ENCODE peak calls at places on chromosome 12, in seven cellular contexts. One of them, this sample, is unnamed.

GRCh38 chr12:127381043-127381668 is 885.8 kb upstream of the TMEM132C start:
- DNase-seq in neural crest cell: peak
- DNase-seq in MV-4-11: no peak
- DNase-seq in SHP77: peak
- DNase-seq in activated T-helper 1 cell treated with anti-CD3 and anti-CD28 coated beads, Interleukin-2, amount 50 U/mL, for 16 hours: peak
- DNase-seq in stimulated activated CD4-positive, alpha-beta T cell treated with anti-CD3 and anti-CD28 coated beads, Interleukin-1b, Interleukin-23, amount 100 ng/mL, for 4 hours: peak
- DNase-seq in lung microvascular endothelial cell: peak
- DNase-seq in this sample: peak

GRCh38 chr12:110780448-110780847 is 37.8 kb upstream of the PPP1CC start:
- DNase-seq in neural crest cell: no peak
- DNase-seq in activated T-helper 1 cell treated with anti-CD3 and anti-CD28 coated beads, Interleukin-2, amount 50 U/mL, for 16 hours: peak
- DNase-seq in stimulated activated CD4-positive, alpha-beta T cell treated with anti-CD3 and anti-CD28 coated beads, Interleukin-1b, Interleukin-23, amount 100 ng/mL, for 4 hours: peak
- DNase-seq in SHP77: no peak
- DNase-seq in lung microvascular endothelial cell: no peak
- DNase-seq in MV-4-11: no peak
- DNase-seq in this sample: no peak

GRCh38 chr12:32756476-32757158 is 920 bp upstream of the YARS2 start:
- DNase-seq in SHP77: no peak
- DNase-seq in activated T-helper 1 cell treated with anti-CD3 and anti-CD28 coated beads, Interleukin-2, amount 50 U/mL, for 16 hours: no peak
- DNase-seq in MV-4-11: no peak
- DNase-seq in stimulated activated CD4-positive, alpha-beta T cell treated with anti-CD3 and anti-CD28 coated beads, Interleukin-1b, Interleukin-23, amount 100 ng/mL, for 4 hours: no peak
- DNase-seq in neural crest cell: peak
- DNase-seq in lung microvascular endothelial cell: peak
- DNase-seq in this sample: no peak

GRCh38 chr12:112900298-112901145 is 6.2 kb upstream of the OAS1 start:
- DNase-seq in neural crest cell: peak
- DNase-seq in SHP77: peak
- DNase-seq in MV-4-11: peak
- DNase-seq in lung microvascular endothelial cell: peak
- DNase-seq in activated T-helper 1 cell treated with anti-CD3 and anti-CD28 coated beads, Interleukin-2, amount 50 U/mL, for 16 hours: peak
- DNase-seq in stimulated activated CD4-positive, alpha-beta T cell treated with anti-CD3 and anti-CD28 coated beads, Interleukin-1b, Interleukin-23, amount 100 ng/mL, for 4 hours: no peak
- DNase-seq in this sample: no peak

GRCh38 chr12:47082963-47083621 is 3.3 kb upstream of the AMIGO2 start:
- DNase-seq in lung microvascular endothelial cell: peak
- DNase-seq in MV-4-11: no peak
- DNase-seq in activated T-helper 1 cell treated with anti-CD3 and anti-CD28 coated beads, Interleukin-2, amount 50 U/mL, for 16 hours: no peak
- DNase-seq in neural crest cell: no peak
- DNase-seq in stimulated activated CD4-positive, alpha-beta T cell treated with anti-CD3 and anti-CD28 coated beads, Interleukin-1b, Interleukin-23, amount 100 ng/mL, for 4 hours: no peak
- DNase-seq in SHP77: peak
- DNase-seq in this sample: no peak

GRCh38 chr12:34600592-34601462 is 578.5 kb downstream of the ALG10 start:
- DNase-seq in MV-4-11: no peak
- DNase-seq in neural crest cell: no peak
- DNase-seq in lung microvascular endothelial cell: no peak
- DNase-seq in stimulated activated CD4-positive, alpha-beta T cell treated with anti-CD3 and anti-CD28 coated beads, Interleukin-1b, Interleukin-23, amount 100 ng/mL, for 4 hours: no peak
- DNase-seq in activated T-helper 1 cell treated with anti-CD3 and anti-CD28 coated beads, Interleukin-2, amount 50 U/mL, for 16 hours: no peak
- DNase-seq in SHP77: no peak
- DNase-seq in this sample: no peak

GRCh38 chr12:26691234-26691970 is 141.6 kb downstream of the ITPR2 start:
- DNase-seq in SHP77: peak
- DNase-seq in stimulated activated CD4-positive, alpha-beta T cell treated with anti-CD3 and anti-CD28 coated beads, Interleukin-1b, Interleukin-23, amount 100 ng/mL, for 4 hours: no peak
- DNase-seq in lung microvascular endothelial cell: peak
- DNase-seq in MV-4-11: no peak
- DNase-seq in activated T-helper 1 cell treated with anti-CD3 and anti-CD28 coated beads, Interleukin-2, amount 50 U/mL, for 16 hours: no peak
- DNase-seq in neural crest cell: no peak
- DNase-seq in this sample: peak

GRCh38 chr12:49616533-49617219 is 6.7 kb upstream of the PRPF40B start:
- DNase-seq in stimulated activated CD4-positive, alpha-beta T cell treated with anti-CD3 and anti-CD28 coated beads, Interleukin-1b, Interleukin-23, amount 100 ng/mL, for 4 hours: no peak
- DNase-seq in MV-4-11: no peak
- DNase-seq in SHP77: no peak
- DNase-seq in neural crest cell: no peak
- DNase-seq in activated T-helper 1 cell treated with anti-CD3 and anti-CD28 coated beads, Interleukin-2, amount 50 U/mL, for 16 hours: no peak
- DNase-seq in lung microvascular endothelial cell: no peak
- DNase-seq in this sample: no peak

GRCh38 chr12:8466171-8466692 is 10.5 kb downstream of the CLEC6A start:
- DNase-seq in MV-4-11: peak
- DNase-seq in stimulated activated CD4-positive, alpha-beta T cell treated with anti-CD3 and anti-CD28 coated beads, Interleukin-1b, Interleukin-23, amount 100 ng/mL, for 4 hours: no peak
- DNase-seq in SHP77: no peak
- DNase-seq in activated T-helper 1 cell treated with anti-CD3 and anti-CD28 coated beads, Interleukin-2, amount 50 U/mL, for 16 hours: no peak
- DNase-seq in neural crest cell: no peak
- DNase-seq in lung microvascular endothelial cell: no peak
- DNase-seq in this sample: no peak

GRCh38 chr12:101743724-101744472 is 4.6 kb upstream of the SYCP3 start:
- DNase-seq in stimulated activated CD4-positive, alpha-beta T cell treated with anti-CD3 and anti-CD28 coated beads, Interleukin-1b, Interleukin-23, amount 100 ng/mL, for 4 hours: no peak
- DNase-seq in MV-4-11: no peak
- DNase-seq in neural crest cell: no peak
- DNase-seq in SHP77: no peak
- DNase-seq in activated T-helper 1 cell treated with anti-CD3 and anti-CD28 coated beads, Interleukin-2, amount 50 U/mL, for 16 hours: no peak
- DNase-seq in lung microvascular endothelial cell: no peak
- DNase-seq in this sample: no peak

This sample was measured in nephron progenitor cell.